ENCODE peak calls at places on chromosome 3, in six cellular contexts. V is KBM-7; O is astrocyte of the spinal cord; P is effector memory CD8-positive, alpha-beta T cell; T is MCF 10A; R is OCI-M1. S is an unnamed sample.

GRCh38 chr3:4297486-4297885 is 5.7 kb upstream of the SETMAR start:
- DNase-seq in V (no peak), O (no peak), P (no peak), T (no peak), R (no peak), S (no peak)

GRCh38 chr3:43247556-43248186 is 38.7 kb upstream of the SNRK start:
- DNase-seq in V (no peak), O (no peak), P (no peak), T (no peak), R (no peak), S (no peak)

GRCh38 chr3:14506626-14507344 is 33.4 kb downstream of the GRIP2 start:
- DNase-seq in V (no peak), O (no peak), P (no peak), T (no peak), R (no peak), S (no peak)

GRCh38 chr3:105532251-105532650 is 165.5 kb downstream of the ALCAM start:
- DNase-seq in V (no peak), O (no peak), P (no peak), T (no peak), R (no peak), S (no peak)

GRCh38 chr3:49638445-49638844 is 35.7 kb upstream of the APEH start:
- DNase-seq in V (peak; percentile 65), O (peak; percentile 62), P (no peak), T (peak; percentile 91), R (peak; percentile 46), S (no peak)

GRCh38 chr3:55549172-55549571 is 62.1 kb upstream of the WNT5A start:
- DNase-seq in V (no peak), O (no peak), P (no peak), T (no peak), R (no peak), S (no peak)

GRCh38 chr3:43346990-43347749 is 60.8 kb downstream of the SNRK start:
- DNase-seq in V (no peak), O (peak; percentile 38), P (peak; percentile 59), T (no peak), R (no peak), S (peak; percentile 72)

GRCh38 chr3:179842061-179842460 is 189.2 kb downstream of the USP13 start:
- DNase-seq in V (no peak), O (no peak), P (no peak), T (no peak), R (no peak), S (no peak)

GRCh38 chr3:141393151-141394076 is 25.1 kb downstream of the ZBTB38 start:
- DNase-seq in V (no peak), O (peak; percentile 72), P (no peak), T (peak; percentile 49), R (no peak), S (no peak)

GRCh38 chr3:12549971-12550760 is 4.9 kb upstream of the MKRN2OS start:
- DNase-seq in V (no peak), O (no peak), P (no peak), T (no peak), R (no peak), S (no peak)

GRCh38 chr3:112519424-112520001 is 20.2 kb upstream of the BTLA start:
- DNase-seq in V (peak; percentile 66), O (peak; percentile 81), P (peak; percentile 33), T (peak; percentile 66), R (peak; percentile 81), S (no peak)

GRCh38 chr3:33006571-33007286 is 55.3 kb downstream of the CCR4 start:
- DNase-seq in V (no peak), O (no peak), P (no peak), T (no peak), R (no peak), S (no peak)

GRCh38 chr3:29694783-29695182 is 413.9 kb downstream of the RBMS3 start:
- DNase-seq in V (no peak), O (peak; percentile 92), P (no peak), T (peak; percentile 94), R (no peak), S (no peak)

GRCh38 chr3:158775801-158776399 is 26.0 kb upstream of the MFSD1 start:
- DNase-seq in V (no peak), O (no peak), P (no peak), T (no peak), R (peak; percentile 60), S (no peak)

GRCh38 chr3:71064976-71065763 is 518.4 kb downstream of the FOXP1 start:
- DNase-seq in V (peak; percentile 61), O (no peak), P (peak; percentile 58), T (peak; percentile 36), R (peak; percentile 60), S (peak; percentile 81)

GRCh38 chr3:100588251-100588650 is 21.1 kb upstream of the ADGRG7 start:
- DNase-seq in V (no peak), O (no peak), P (no peak), T (no peak), R (no peak), S (no peak)

GRCh38 chr3:101836907-101837598 is 12.3 kb upstream of the NFKBIZ start:
- DNase-seq in V (peak; percentile 49), O (peak; percentile 85), P (no peak), T (peak; percentile 81), R (peak; percentile 25), S (no peak)

GRCh38 chr3:123285479-123285878 is 83.7 kb downstream of the SEC22A start:
- DNase-seq in V (no peak), O (no peak), P (no peak), T (no peak), R (no peak), S (no peak)

GRCh38 chr3:176037636-176038035 is 1159.6 kb downstream of the TBL1XR1 start:
- DNase-seq in V (no peak), O (no peak), P (no peak), T (no peak), R (no peak), S (no peak)

GRCh38 chr3:125192190-125193035 is 20.1 kb downstream of the SLC12A8 start:
- DNase-seq in V (peak; percentile 7), O (no peak), P (no peak), T (no peak), R (no peak), S (no peak)

GRCh38 chr3:4748127-4748526 is 231.1 kb upstream of the BHLHE40 start:
- DNase-seq in V (no peak), O (no peak), P (no peak), T (no peak), R (no peak), S (no peak)

GRCh38 chr3:128068156-128068620 is 16.0 kb downstream of the SEC61A1 start:
- DNase-seq in V (peak; percentile 60), O (peak; percentile 50), P (peak; percentile 20), T (peak; percentile 62), R (peak; percentile 59), S (no peak)

GRCh38 chr3:177300039-177300833 is 103.0 kb upstream of the TBL1XR1 start:
- DNase-seq in V (peak; percentile 82), O (peak; percentile 26), P (no peak), T (no peak), R (peak; percentile 71), S (no peak)

GRCh38 chr3:25001041-25001591 is 426.9 kb upstream of the RARB start:
- DNase-seq in V (no peak), O (no peak), P (no peak), T (peak; percentile 11), R (no peak), S (no peak)

GRCh38 chr3:69309810-69310209 is 76.1 kb downstream of the FRMD4B start:
- DNase-seq in V (no peak), O (peak; percentile 42), P (no peak), T (peak; percentile 36), R (peak; percentile 5), S (no peak)

GRCh38 chr3:126137490-126138130 is 42.8 kb downstream of the ALDH1L1 start:
- DNase-seq in V (no peak), O (no peak), P (no peak), T (no peak), R (no peak), S (no peak)

GRCh38 chr3:11185564-11186317 is 31.4 kb downstream of the HRH1 start:
- DNase-seq in V (no peak), O (peak; percentile 91), P (no peak), T (peak; percentile 99), R (no peak), S (no peak)

GRCh38 chr3:141643391-141643790 is 94.7 kb upstream of the RNF7 start:
- DNase-seq in V (no peak), O (peak; percentile 87), P (no peak), T (no peak), R (no peak), S (no peak)

GRCh38 chr3:115245899-115246298 is 98.8 kb upstream of the ZBTB20 start:
- DNase-seq in V (no peak), O (no peak), P (no peak), T (no peak), R (no peak), S (no peak)

GRCh38 chr3:29338377-29338776 is 57.5 kb downstream of the RBMS3 start:
- DNase-seq in V (no peak), O (no peak), P (no peak), T (no peak), R (no peak), S (no peak)

GRCh38 chr3:150699068-150699635 is 4.6 kb downstream of the ERICH6 start:
- DNase-seq in V (peak; percentile 43), O (peak; percentile 38), P (no peak), T (peak; percentile 22), R (peak; percentile 29), S (no peak)

GRCh38 chr3:23810342-23811116 is 4.8 kb downstream of the UBE2E1 start:
- DNase-seq in V (peak; percentile 56), O (peak; percentile 30), P (peak; percentile 9), T (peak; percentile 42), R (peak; percentile 77), S (peak; percentile 75)

GRCh38 chr3:65742914-65743313 is 295.8 kb downstream of the MAGI1 start:
- DNase-seq in V (no peak), O (peak; percentile 16), P (no peak), T (no peak), R (no peak), S (no peak)

GRCh38 chr3:35777563-35777962 is 138.2 kb downstream of the ARPP21 start:
- DNase-seq in V (no peak), O (no peak), P (no peak), T (no peak), R (no peak), S (no peak)